ENCODE peak calls at places on chromosomes 11 and 22, in five cellular contexts. One of them, this sample, is unnamed.

GRCh38 chr11:16739326-16739875 is 954 bp downstream of the C11orf58 start:
- DNase-seq in spleen: no peak
- DNase-seq in lower lobe of right lung: no peak
- DNase-seq in left ventricle myocardium inferior: no peak
- DNase-seq in AG10803: peak; percentile 22
- DNase-seq in this sample: peak; percentile 46

GRCh38 chr22:43535336-43535735 is 123.5 kb downstream of the MPPED1 start:
- DNase-seq in spleen: no peak
- DNase-seq in lower lobe of right lung: no peak
- DNase-seq in left ventricle myocardium inferior: no peak
- DNase-seq in AG10803: no peak
- DNase-seq in this sample: no peak

GRCh38 chr11:44556735-44557409 is 8.6 kb upstream of the CD82 start:
- DNase-seq in spleen: peak; percentile 88
- DNase-seq in lower lobe of right lung: peak; percentile 76
- DNase-seq in left ventricle myocardium inferior: peak; percentile 62
- DNase-seq in AG10803: peak; percentile 50
- DNase-seq in this sample: peak; percentile 68

GRCh38 chr11:10646956-10647355 is 46.6 kb downstream of the IRAG1 start:
- DNase-seq in spleen: no peak
- DNase-seq in lower lobe of right lung: no peak
- DNase-seq in left ventricle myocardium inferior: no peak
- DNase-seq in AG10803: no peak
- DNase-seq in this sample: no peak

GRCh38 chr22:25100402-25100801 is 99.3 kb upstream of the CRYBB3 start:
- DNase-seq in spleen: no peak
- DNase-seq in lower lobe of right lung: no peak
- DNase-seq in left ventricle myocardium inferior: no peak
- DNase-seq in AG10803: no peak
- DNase-seq in this sample: no peak

GRCh38 chr11:8016396-8016949 is 29.3 kb downstream of the EIF3F start:
- DNase-seq in spleen: no peak
- DNase-seq in lower lobe of right lung: no peak
- DNase-seq in left ventricle myocardium inferior: no peak
- DNase-seq in AG10803: no peak
- DNase-seq in this sample: no peak

GRCh38 chr22:29718949-29719893 is 582 bp upstream of the CABP7 start:
- DNase-seq in spleen: no peak
- DNase-seq in lower lobe of right lung: no peak
- DNase-seq in left ventricle myocardium inferior: no peak
- DNase-seq in AG10803: no peak
- DNase-seq in this sample: no peak

GRCh38 chr11:118886681-118887111 is 3.0 kb downstream of the CXCR5 start:
- DNase-seq in spleen: peak; percentile 82
- DNase-seq in lower lobe of right lung: no peak
- DNase-seq in left ventricle myocardium inferior: no peak
- DNase-seq in AG10803: no peak
- DNase-seq in this sample: no peak

GRCh38 chr22:17586831-17587440 is 23.6 kb downstream of the SLC25A18 start:
- DNase-seq in spleen: peak; percentile 66
- DNase-seq in lower lobe of right lung: no peak
- DNase-seq in left ventricle myocardium inferior: no peak
- DNase-seq in AG10803: no peak
- DNase-seq in this sample: no peak

GRCh38 chr22:19430890-19431541 is 517 bp downstream of the HIRA start:
- DNase-seq in spleen: peak; percentile 91
- DNase-seq in lower lobe of right lung: peak; percentile 60
- DNase-seq in left ventricle myocardium inferior: peak; percentile 29
- DNase-seq in AG10803: peak; percentile 25
- DNase-seq in this sample: peak; percentile 58

GRCh38 chr11:62923634-62924411 is 2.7 kb upstream of the CHRM1 start:
- DNase-seq in spleen: no peak
- DNase-seq in lower lobe of right lung: no peak
- DNase-seq in left ventricle myocardium inferior: no peak
- DNase-seq in AG10803: no peak
- DNase-seq in this sample: no peak

GRCh38 chr11:61771995-61772455 is 19.6 kb downstream of the MYRF start:
- DNase-seq in spleen: no peak
- DNase-seq in lower lobe of right lung: no peak
- DNase-seq in left ventricle myocardium inferior: no peak
- DNase-seq in AG10803: no peak
- DNase-seq in this sample: peak; percentile 36

GRCh38 chr22:44486538-44486937 is 11.5 kb downstream of the RTL6 start:
- DNase-seq in spleen: no peak
- DNase-seq in lower lobe of right lung: no peak
- DNase-seq in left ventricle myocardium inferior: no peak
- DNase-seq in AG10803: no peak
- DNase-seq in this sample: no peak

GRCh38 chr22:25453557-25453956 is 110.9 kb upstream of the GRK3 start:
- DNase-seq in spleen: peak; percentile 10
- DNase-seq in lower lobe of right lung: no peak
- DNase-seq in left ventricle myocardium inferior: no peak
- DNase-seq in AG10803: no peak
- DNase-seq in this sample: no peak

GRCh38 chr11:47409440-47410403 is 1.3 kb downstream of the SLC39A13 start:
- DNase-seq in spleen: peak; percentile 82
- DNase-seq in lower lobe of right lung: no peak
- DNase-seq in left ventricle myocardium inferior: no peak
- DNase-seq in AG10803: peak; percentile 22
- DNase-seq in this sample: no peak

GRCh38 chr22:19039796-19040580 is 82.2 kb downstream of the DGCR2 start:
- DNase-seq in spleen: peak; percentile 65
- DNase-seq in lower lobe of right lung: peak; percentile 27
- DNase-seq in left ventricle myocardium inferior: no peak
- DNase-seq in AG10803: no peak
- DNase-seq in this sample: no peak

GRCh38 chr11:61507962-61508824 is at the start of gene LRRC10B:
- DNase-seq in spleen: no peak
- DNase-seq in lower lobe of right lung: peak; percentile 71
- DNase-seq in left ventricle myocardium inferior: no peak
- DNase-seq in AG10803: no peak
- DNase-seq in this sample: no peak

GRCh38 chr22:23984430-23984829 is 4.5 kb downstream of the GSTT2 start:
- DNase-seq in spleen: no peak
- DNase-seq in lower lobe of right lung: no peak
- DNase-seq in left ventricle myocardium inferior: no peak
- DNase-seq in AG10803: no peak
- DNase-seq in this sample: peak; percentile 63

GRCh38 chr11:35247863-35248262 is 108.9 kb downstream of the CD44 start:
- DNase-seq in spleen: no peak
- DNase-seq in lower lobe of right lung: no peak
- DNase-seq in left ventricle myocardium inferior: no peak
- DNase-seq in AG10803: no peak
- DNase-seq in this sample: no peak

GRCh38 chr11:62497132-62497915 is 49.3 kb downstream of the AHNAK start:
- DNase-seq in spleen: no peak
- DNase-seq in lower lobe of right lung: no peak
- DNase-seq in left ventricle myocardium inferior: no peak
- DNase-seq in AG10803: peak; percentile 68
- DNase-seq in this sample: no peak

GRCh38 chr22:33780761-33781160 is 139.5 kb downstream of the LARGE1 start:
- DNase-seq in spleen: no peak
- DNase-seq in lower lobe of right lung: no peak
- DNase-seq in left ventricle myocardium inferior: no peak
- DNase-seq in AG10803: no peak
- DNase-seq in this sample: no peak

GRCh38 chr11:63769044-63769718 is 606 bp upstream of the ZFTA start:
- DNase-seq in spleen: peak; percentile 82
- DNase-seq in lower lobe of right lung: peak; percentile 52
- DNase-seq in left ventricle myocardium inferior: peak; percentile 51
- DNase-seq in AG10803: peak; percentile 40
- DNase-seq in this sample: peak; percentile 51

GRCh38 chr11:96035031-96035743 is 111.3 kb upstream of the MTMR2 start:
- DNase-seq in spleen: no peak
- DNase-seq in lower lobe of right lung: no peak
- DNase-seq in left ventricle myocardium inferior: no peak
- DNase-seq in AG10803: no peak
- DNase-seq in this sample: no peak

GRCh38 chr11:132125855-132126841 is 755.7 kb downstream of the NTM start:
- DNase-seq in spleen: no peak
- DNase-seq in lower lobe of right lung: no peak
- DNase-seq in left ventricle myocardium inferior: no peak
- DNase-seq in AG10803: peak; percentile 39
- DNase-seq in this sample: peak; percentile 36

GRCh38 chr11:16114978-16115871 is 241.1 kb downstream of the SOX6 start:
- DNase-seq in spleen: no peak
- DNase-seq in lower lobe of right lung: no peak
- DNase-seq in left ventricle myocardium inferior: no peak
- DNase-seq in AG10803: no peak
- DNase-seq in this sample: no peak

GRCh38 chr11:5369793-5370192 is 13.8 kb upstream of the OR51M1 start:
- DNase-seq in spleen: no peak
- DNase-seq in lower lobe of right lung: no peak
- DNase-seq in left ventricle myocardium inferior: no peak
- DNase-seq in AG10803: peak; percentile 64
- DNase-seq in this sample: peak; percentile 38

GRCh38 chr11:111700186-111700585 is 66.0 kb downstream of the PPP2R1B start:
- DNase-seq in spleen: no peak
- DNase-seq in lower lobe of right lung: no peak
- DNase-seq in left ventricle myocardium inferior: no peak
- DNase-seq in AG10803: no peak
- DNase-seq in this sample: no peak

GRCh38 chr11:123642435-123642834 is 12.0 kb downstream of the SCN3B start:
- DNase-seq in spleen: no peak
- DNase-seq in lower lobe of right lung: no peak
- DNase-seq in left ventricle myocardium inferior: no peak
- DNase-seq in AG10803: no peak
- DNase-seq in this sample: no peak

GRCh38 chr11:69642549-69642912 is 1.6 kb downstream of the CCND1 start:
- DNase-seq in spleen: peak; percentile 90
- DNase-seq in lower lobe of right lung: no peak
- DNase-seq in left ventricle myocardium inferior: peak; percentile 38
- DNase-seq in AG10803: no peak
- DNase-seq in this sample: no peak

GRCh38 chr11:65720237-65720934 is at the start of gene RNASEH2C:
- DNase-seq in spleen: peak; percentile 95
- DNase-seq in lower lobe of right lung: peak; percentile 92
- DNase-seq in left ventricle myocardium inferior: peak; percentile 88
- DNase-seq in AG10803: peak; percentile 79
- DNase-seq in this sample: peak; percentile 93

GRCh38 chr11:937853-938261 is 12.2 kb downstream of the AP2A2 start:
- DNase-seq in spleen: no peak
- DNase-seq in lower lobe of right lung: no peak
- DNase-seq in left ventricle myocardium inferior: no peak
- DNase-seq in AG10803: no peak
- DNase-seq in this sample: no peak

GRCh38 chr11:45384016-45384415 is 97.9 kb upstream of the SYT13 start:
- DNase-seq in spleen: no peak
- DNase-seq in lower lobe of right lung: no peak
- DNase-seq in left ventricle myocardium inferior: no peak
- DNase-seq in AG10803: no peak
- DNase-seq in this sample: no peak

GRCh38 chr11:8070417-8071101 is 10.5 kb upstream of the TUB start:
- DNase-seq in spleen: no peak
- DNase-seq in lower lobe of right lung: no peak
- DNase-seq in left ventricle myocardium inferior: no peak
- DNase-seq in AG10803: peak; percentile 41
- DNase-seq in this sample: peak; percentile 64

GRCh38 chr11:119166368-119167076 is 2.0 kb upstream of the NLRX1 start:
- DNase-seq in spleen: no peak
- DNase-seq in lower lobe of right lung: peak; percentile 6
- DNase-seq in left ventricle myocardium inferior: no peak
- DNase-seq in AG10803: peak; percentile 71
- DNase-seq in this sample: no peak

GRCh38 chr11:2085251-2086066 is 53.7 kb downstream of the IGF2 start:
- DNase-seq in spleen: peak; percentile 51
- DNase-seq in lower lobe of right lung: peak; percentile 28
- DNase-seq in left ventricle myocardium inferior: no peak
- DNase-seq in AG10803: no peak
- DNase-seq in this sample: no peak

DNA sequence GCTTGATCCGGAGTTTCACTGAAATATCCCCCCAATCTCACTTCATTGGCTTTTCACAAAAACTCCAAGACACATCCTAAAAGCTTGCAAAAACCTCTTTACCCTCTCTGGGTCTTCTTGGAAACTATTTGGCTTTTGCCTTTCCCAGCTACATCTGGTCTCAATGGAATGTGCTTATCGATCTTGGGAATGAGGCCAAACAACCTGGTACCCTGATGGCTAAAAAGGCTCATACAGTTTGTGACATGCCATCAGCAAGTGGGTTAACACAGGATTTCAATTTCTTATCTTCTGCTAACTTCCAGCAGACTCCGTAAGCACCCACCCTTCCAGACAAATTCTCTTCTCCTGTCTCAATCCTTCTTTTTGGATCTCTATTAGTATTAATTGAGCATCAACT is 45.9 kb upstream of the TEAD1 start:
- DNase-seq in spleen: no peak
- DNase-seq in lower lobe of right lung: no peak
- DNase-seq in left ventricle myocardium inferior: no peak
- DNase-seq in AG10803: no peak
- DNase-seq in this sample: no peak
- TF ChIP-seq CTCF in spleen: no peak
- TF ChIP-seq CTCF in lower lobe of right lung: no peak
- TF ChIP-seq CTCF in left ventricle myocardium inferior: no peak
- TF ChIP-seq CTCF in AG10803: no peak
- TF ChIP-seq CTCF in this sample: no peak

GRCh38 chr22:36368359-36368983 is 19.3 kb downstream of the MYH9 start:
- DNase-seq in spleen: no peak
- DNase-seq in lower lobe of right lung: no peak
- DNase-seq in left ventricle myocardium inferior: no peak
- DNase-seq in AG10803: peak; percentile 90
- DNase-seq in this sample: peak; percentile 91
- H3K4me3 ChIP-seq in spleen: no peak overlapping the region
- H3K4me3 ChIP-seq in lower lobe of right lung: peak overlapping the region; percentile 22
- H3K4me3 ChIP-seq in left ventricle myocardium inferior: peak overlapping the region; percentile 58
- H3K4me3 ChIP-seq in AG10803: peak overlapping the region; percentile 33
- H3K4me3 ChIP-seq in this sample: no peak overlapping the region

GRCh38 chr22:31022516-31022915 is 53.5 kb downstream of the TUG1 start:
- DNase-seq in spleen: no peak
- DNase-seq in lower lobe of right lung: no peak
- DNase-seq in left ventricle myocardium inferior: no peak
- DNase-seq in AG10803: no peak
- DNase-seq in this sample: no peak

GRCh38 chr22:31020334-31020733 is 51.3 kb downstream of the TUG1 start:
- DNase-seq in spleen: no peak
- DNase-seq in lower lobe of right lung: no peak
- DNase-seq in left ventricle myocardium inferior: no peak
- DNase-seq in AG10803: no peak
- DNase-seq in this sample: no peak

GRCh38 chr22:31019276-31019930 is 50.3 kb downstream of the TUG1 start:
- DNase-seq in spleen: no peak
- DNase-seq in lower lobe of right lung: no peak
- DNase-seq in left ventricle myocardium inferior: no peak
- DNase-seq in AG10803: no peak
- DNase-seq in this sample: no peak
- TF ChIP-seq CTCF in spleen: no peak
- TF ChIP-seq CTCF in lower lobe of right lung: no peak
- TF ChIP-seq CTCF in left ventricle myocardium inferior: no peak
- TF ChIP-seq CTCF in AG10803: no peak
- TF ChIP-seq CTCF in this sample: no peak

GRCh38 chr11:58524232-58525036 is 16.5 kb upstream of the OR5B21 start:
- DNase-seq in spleen: no peak
- DNase-seq in lower lobe of right lung: no peak
- DNase-seq in left ventricle myocardium inferior: peak; percentile 31
- DNase-seq in AG10803: peak; percentile 90
- DNase-seq in this sample: peak; percentile 83
- H3K4me3 ChIP-seq in spleen: no peak overlapping the region
- H3K4me3 ChIP-seq in lower lobe of right lung: no peak overlapping the region
- H3K4me3 ChIP-seq in left ventricle myocardium inferior: peak overlapping the region; percentile 27
- H3K4me3 ChIP-seq in AG10803: peak overlapping the region; percentile 10
- H3K4me3 ChIP-seq in this sample: no peak overlapping the region

GRCh38 chr22:39559456-39560105 is 11.0 kb upstream of the CACNA1I start:
- DNase-seq in spleen: no peak
- DNase-seq in lower lobe of right lung: no peak
- DNase-seq in left ventricle myocardium inferior: no peak
- DNase-seq in AG10803: peak; percentile 13
- DNase-seq in this sample: peak; percentile 12
- TF ChIP-seq CTCF in spleen: peak; percentile 28
- TF ChIP-seq CTCF in lower lobe of right lung: peak; percentile 22
- TF ChIP-seq CTCF in left ventricle myocardium inferior: peak; percentile 44
- TF ChIP-seq CTCF in AG10803: peak; percentile 45
- TF ChIP-seq CTCF in this sample: peak; percentile 49